ENCODE peak calls at places on chromosomes 1 and 21, in six cellular contexts. B is heart left ventricle, C is MM.1S, K is fibroblast of lung, P is SJSA1, Q is suprapubic skin. D is an unnamed sample.

GRCh38 chr1:200411406-200412257 is 1.8 kb upstream of the ZNF281 start:
- DNase-seq in B (no peak), C (no peak), K (no peak), P (no peak), Q (no peak), D (no peak)

GRCh38 chr21:32184485-32184884 is 94.4 kb downstream of the MIS18A start:
- DNase-seq in B (no peak), C (no peak), K (no peak), P (no peak), Q (no peak), D (peak; percentile 47)

GRCh38 chr1:67376381-67376780 is 53.8 kb downstream of the SERBP1 start:
- DNase-seq in B (no peak), C (no peak), K (no peak), P (no peak), Q (no peak), D (peak; percentile 16)

GRCh38 chr1:92476071-92476607 is 10.6 kb downstream of the GFI1 start:
- DNase-seq in B (no peak), C (no peak), K (no peak), P (no peak), Q (no peak), D (no peak)

GRCh38 chr21:44067011-44067839 is 40.0 kb upstream of the PWP2 start:
- DNase-seq in B (no peak), C (no peak), K (no peak), P (no peak), Q (no peak), D (no peak)

GRCh38 chr1:9881838-9882249 is 28.2 kb downstream of the CTNNBIP1 start:
- DNase-seq in B (no peak), C (no peak), K (peak; percentile 73), P (peak; percentile 63), Q (no peak), D (peak; percentile 47)

GRCh38 chr1:24635195-24635843 is 7.8 kb upstream of the SRRM1 start:
- DNase-seq in B (no peak), C (peak; percentile 76), K (peak; percentile 68), P (no peak), Q (no peak), D (peak; percentile 75)

GRCh38 chr1:25896266-25896665 is 10.0 kb downstream of the STMN1 start:
- DNase-seq in B (no peak), C (no peak), K (peak; percentile 59), P (no peak), Q (no peak), D (no peak)

GRCh38 chr1:8171751-8172464 is 145.8 kb upstream of the ERRFI1 start:
- DNase-seq in B (no peak), C (no peak), K (no peak), P (no peak), Q (no peak), D (no peak)

GRCh38 chr1:2104621-2105427 is 54.6 kb downstream of the PRKCZ start:
- DNase-seq in B (no peak), C (no peak), K (no peak), P (no peak), Q (no peak), D (no peak)

GRCh38 chr21:43598416-43599120 is 60.7 kb downstream of the HSF2BP start:
- DNase-seq in B (no peak), C (no peak), K (peak; percentile 86), P (no peak), Q (no peak), D (no peak)

GRCh38 chr21:26212220-26212619 is 41.6 kb upstream of the APP start:
- DNase-seq in B (no peak), C (no peak), K (no peak), P (no peak), Q (no peak), D (no peak)

GRCh38 chr1:47870480-47870879 is 126.7 kb downstream of the TRABD2B start:
- DNase-seq in B (no peak), C (no peak), K (no peak), P (no peak), Q (no peak), D (no peak)

GRCh38 chr1:21491483-21492170 is 17.6 kb upstream of the ALPL start:
- DNase-seq in B (no peak), C (no peak), K (no peak), P (peak; percentile 66), Q (no peak), D (peak; percentile 80)

GRCh38 chr1:150976879-150977694 is 2.5 kb upstream of the CERS2 start:
- DNase-seq in B (peak; percentile 88), C (peak; percentile 86), K (no peak), P (peak; percentile 90), Q (no peak), D (peak; percentile 62)

GRCh38 chr1:227543283-227544066 is 19.9 kb upstream of the ZNF678 start:
- DNase-seq in B (no peak), C (no peak), K (no peak), P (no peak), Q (no peak), D (no peak)

GRCh38 chr1:89451011-89451410 is 73.6 kb upstream of the LRRC8B start:
- DNase-seq in B (no peak), C (peak; percentile 18), K (peak; percentile 75), P (no peak), Q (no peak), D (no peak)

GRCh38 chr1:19369396-19370090 is 57.4 kb downstream of the SLC66A1 start:
- DNase-seq in B (no peak), C (no peak), K (no peak), P (no peak), Q (no peak), D (no peak)

GRCh38 chr1:56448529-56448928 is 130.8 kb downstream of the PLPP3 start:
- DNase-seq in B (no peak), C (no peak), K (no peak), P (no peak), Q (no peak), D (no peak)

GRCh38 chr1:120179420-120180348 is 3.4 kb upstream of the SEC22B start:
- DNase-seq in B (peak; percentile 33), C (no peak), K (peak; percentile 88), P (peak; percentile 73), Q (no peak), D (peak; percentile 87)

GRCh38 chr1:180946537-180947507 is 34.1 kb downstream of the KIAA1614 start:
- DNase-seq in B (no peak), C (no peak), K (no peak), P (no peak), Q (no peak), D (no peak)

GRCh38 chr1:26350701-26351590 is 3.0 kb downstream of the CRYBG2 start:
- DNase-seq in B (no peak), C (no peak), K (peak; percentile 27), P (no peak), Q (no peak), D (no peak)

GRCh38 chr1:27342778-27343638 is 1.2 kb downstream of the SYTL1 start:
- DNase-seq in B (peak; percentile 35), C (no peak), K (no peak), P (no peak), Q (no peak), D (peak; percentile 44)

GRCh38 chr1:214271174-214271858 is 9.6 kb upstream of the SMYD2 start:
- DNase-seq in B (no peak), C (no peak), K (no peak), P (no peak), Q (no peak), D (peak; percentile 29)

GRCh38 chr1:37480125-37480466 is 5.7 kb downstream of the ZC3H12A start:
- DNase-seq in B (no peak), C (no peak), K (no peak), P (no peak), Q (peak; percentile 78), D (no peak)

GRCh38 chr1:71532343-71532742 is 451.5 kb upstream of the ZRANB2 start:
- DNase-seq in B (no peak), C (no peak), K (no peak), P (no peak), Q (no peak), D (no peak)

GRCh38 chr1:28775121-28775942 is 36.6 kb upstream of the OPRD1 start:
- DNase-seq in B (peak; percentile 85), C (peak; percentile 69), K (peak; percentile 17), P (no peak), Q (peak; percentile 88), D (no peak)

GRCh38 chr1:17004466-17005364 is 7.0 kb downstream of the ATP13A2 start:
- DNase-seq in B (no peak), C (no peak), K (no peak), P (no peak), Q (no peak), D (no peak)

GRCh38 chr1:63321788-63322247 is 549 bp upstream of the FOXD3 start:
- DNase-seq in B (no peak), C (no peak), K (no peak), P (no peak), Q (no peak), D (no peak)

GRCh38 chr21:37443683-37444082 is 77.1 kb downstream of the DYRK1A start:
- DNase-seq in B (no peak), C (no peak), K (no peak), P (no peak), Q (no peak), D (no peak)
- H3K4me1 ChIP-seq in B (peaks cover 28% of the 10 kb centered on the region), C (no peaks in the 10 kb centered on the region), K (no peaks in the 10 kb centered on the region), P (peaks cover 15% of the 10 kb centered on the region), Q (peaks cover 44% of the 10 kb centered on the region), D (peaks cover 13% of the 10 kb centered on the region)

GRCh38 chr1:223713546-223714420 is 1.4 kb downstream of the CAPN2 start:
- DNase-seq in B (no peak), C (no peak), K (no peak), P (no peak), Q (no peak), D (no peak)
- H3K4me1 ChIP-seq in B (peaks cover 44% of the 10 kb centered on the region), C (peaks cover 56% of the 10 kb centered on the region), K (peaks cover 27% of the 10 kb centered on the region), P (peaks cover 70% of the 10 kb centered on the region), Q (peaks cover 55% of the 10 kb centered on the region), D (peaks cover 25% of the 10 kb centered on the region)

DNA sequence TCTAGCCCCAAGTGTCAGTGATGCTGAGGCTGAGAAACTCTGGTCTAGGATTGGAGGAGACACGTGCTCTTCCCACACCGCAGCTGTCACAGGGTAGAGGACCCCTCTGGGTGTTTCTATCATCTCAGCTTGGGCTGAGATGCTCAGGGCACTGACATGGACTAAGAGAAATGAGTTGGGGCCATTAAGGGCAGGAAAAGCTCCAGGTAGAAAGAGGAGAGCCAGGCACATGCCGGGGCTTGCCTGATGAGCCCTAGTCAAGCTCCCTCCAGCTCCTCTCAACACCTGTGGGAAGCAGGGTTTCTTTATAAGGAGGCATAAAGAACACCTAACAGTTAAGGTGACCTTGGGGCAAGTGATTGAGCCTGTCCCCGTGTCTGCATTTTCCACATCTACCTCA is 17.3 kb downstream of the ABCA4 start:
- DNase-seq in B (peak; percentile 10), C (no peak), K (no peak), P (no peak), Q (no peak), D (peak; percentile 9)
- H3K4me1 ChIP-seq in B (no peaks in the 10 kb centered on the region), C (peaks cover 5% of the 10 kb centered on the region), K (no peaks in the 10 kb centered on the region), P (peaks cover 32% of the 10 kb centered on the region), Q (peaks cover 38% of the 10 kb centered on the region), D (no peaks in the 10 kb centered on the region)

DNA sequence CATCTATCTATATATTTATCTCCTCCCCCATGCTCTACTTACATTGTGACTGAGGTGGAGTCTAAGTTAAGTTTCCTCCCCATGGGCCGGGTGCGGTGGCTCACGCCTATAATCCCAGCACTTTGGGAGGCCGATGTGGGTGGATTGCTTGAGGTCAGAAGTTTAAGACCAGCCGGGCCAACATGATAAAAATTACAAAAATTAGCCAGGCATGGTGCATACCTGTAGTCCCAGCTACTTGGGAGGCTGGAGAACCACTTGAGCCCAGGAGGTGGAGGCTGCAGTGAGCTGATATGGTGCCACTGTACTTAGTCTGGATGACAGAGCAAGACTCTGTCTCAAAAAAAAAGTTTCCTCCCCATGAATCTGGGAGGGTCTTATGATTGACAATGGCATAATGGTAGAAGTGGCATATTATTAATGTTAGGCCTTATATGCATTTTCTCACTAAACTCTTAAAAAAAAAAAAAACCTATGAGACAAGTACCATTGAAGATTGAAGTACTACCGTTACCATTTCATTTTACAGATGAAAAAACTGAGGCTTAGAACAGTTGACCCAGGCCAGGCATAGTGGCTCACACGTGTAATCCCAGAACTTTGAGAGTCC is 11.2 kb downstream of the F11R start:
- DNase-seq in B (no peak), C (peak; percentile 2), K (no peak), P (no peak), Q (no peak), D (no peak)
- H3K4me1 ChIP-seq in B (peaks cover 5% of the 10 kb centered on the region), C (peaks cover 16% of the 10 kb centered on the region), K (no peaks in the 10 kb centered on the region), P (peaks cover 16% of the 10 kb centered on the region), Q (peaks cover 44% of the 10 kb centered on the region), D (peaks cover 12% of the 10 kb centered on the region)